ENCODE peak calls at places on chromosomes 11 and 22, in eight cellular contexts. A is AG09309, B is right atrium auricular region, U is stomach, C is brain microvascular endothelial cell, F is pancreas, K is astrocyte of the spinal cord, J is testis. R is an unnamed sample.

GRCh38 chr11:70661763-70662501 is 263.6 kb downstream of the CTTN start:
- DNase-seq in F (no peak), K (peak; percentile 14), B (no peak), A (no peak), C (no peak), J (peak; percentile 21), U (no peak), R (peak; percentile 22)

GRCh38 chr11:110199184-110199981 is 97.0 kb downstream of the RDX start:
- DNase-seq in C (no peak), J (no peak), U (no peak), K (peak; percentile 22), B (peak; percentile 38), A (no peak), F (no peak), R (no peak)

GRCh38 chr11:76918941-76919386 is 58.2 kb downstream of the ACER3 start:
- DNase-seq in K (peak; percentile 68), C (peak; percentile 23), B (no peak), U (no peak), F (no peak), A (peak; percentile 32), J (no peak), R (peak; percentile 72)

GRCh38 chr11:69459848-69460539 is 21.5 kb upstream of the LINC01488 start:
- DNase-seq in B (no peak), U (no peak), J (no peak), K (no peak), F (no peak), C (no peak), A (no peak), R (no peak)

GRCh38 chr11:131686836-131687235 is 316.4 kb downstream of the NTM start:
- DNase-seq in A (no peak), J (no peak), B (no peak), U (no peak), K (no peak), C (no peak), F (no peak), R (no peak)

GRCh38 chr22:20530368-20531153 is 23.2 kb downstream of the MED15 start:
- DNase-seq in U (no peak), J (no peak), B (no peak), F (no peak), K (peak; percentile 72), A (no peak), C (peak; percentile 82), R (peak; percentile 80)

GRCh38 chr11:43021466-43021865 is 290.3 kb upstream of the API5 start:
- DNase-seq in B (no peak), K (no peak), C (no peak), J (peak; percentile 21), U (no peak), A (no peak), F (no peak), R (no peak)

GRCh38 chr22:24302591-24302990 is 32.0 kb downstream of the SPECC1L start:
- DNase-seq in A (no peak), U (no peak), B (no peak), J (no peak), K (no peak), F (no peak), C (no peak), R (no peak)

GRCh38 chr11:17257200-17257599 is 19.3 kb upstream of the NUCB2 start:
- DNase-seq in C (peak; percentile 42), A (no peak), F (no peak), K (peak; percentile 13), U (no peak), B (no peak), J (no peak), R (peak; percentile 33)

GRCh38 chr22:23682082-23682481 is 8.7 kb upstream of the RGL4 start:
- DNase-seq in U (no peak), F (no peak), B (no peak), K (no peak), J (no peak), A (no peak), C (no peak), R (no peak)

GRCh38 chr22:38110863-38111852 is 674 bp upstream of the BAIAP2L2 start:
- DNase-seq in U (peak; percentile 68), J (no peak), F (no peak), K (no peak), A (no peak), C (no peak), B (no peak), R (peak; percentile 32)

GRCh38 chr22:30855266-30855665 is 113.3 kb downstream of the MORC2 start:
- DNase-seq in K (no peak), U (peak; percentile 7), C (no peak), B (no peak), F (no peak), J (no peak), A (no peak), R (no peak)

GRCh38 chr11:112100457-112100856 is 13.8 kb downstream of the SDHD start:
- DNase-seq in K (peak; percentile 45), A (no peak), J (no peak), U (no peak), F (no peak), B (no peak), C (peak; percentile 40), R (no peak)

GRCh38 chr11:95134491-95134890 is 44.8 kb downstream of the ENDOD1 start:
- DNase-seq in U (no peak), C (peak; percentile 63), J (peak; percentile 79), A (peak; percentile 73), B (no peak), K (peak; percentile 44), F (no peak), R (peak; percentile 65)

GRCh38 chr11:113487622-113488021 is 12.4 kb upstream of the DRD2 start:
- DNase-seq in B (no peak), U (no peak), J (no peak), F (no peak), C (no peak), K (no peak), A (no peak), R (no peak)

GRCh38 chr11:113488931-113489351 is 13.7 kb upstream of the DRD2 start:
- DNase-seq in B (no peak), C (no peak), A (no peak), F (no peak), U (no peak), K (no peak), J (no peak), R (no peak)

GRCh38 chr11:113496026-113496651 is 20.9 kb upstream of the DRD2 start:
- DNase-seq in A (no peak), J (no peak), F (no peak), C (no peak), K (no peak), B (no peak), U (no peak), R (no peak)

GRCh38 chr11:113494021-113494420 is 18.8 kb upstream of the DRD2 start:
- DNase-seq in K (no peak), U (no peak), J (no peak), C (no peak), B (no peak), F (no peak), A (no peak), R (no peak)

DNA sequence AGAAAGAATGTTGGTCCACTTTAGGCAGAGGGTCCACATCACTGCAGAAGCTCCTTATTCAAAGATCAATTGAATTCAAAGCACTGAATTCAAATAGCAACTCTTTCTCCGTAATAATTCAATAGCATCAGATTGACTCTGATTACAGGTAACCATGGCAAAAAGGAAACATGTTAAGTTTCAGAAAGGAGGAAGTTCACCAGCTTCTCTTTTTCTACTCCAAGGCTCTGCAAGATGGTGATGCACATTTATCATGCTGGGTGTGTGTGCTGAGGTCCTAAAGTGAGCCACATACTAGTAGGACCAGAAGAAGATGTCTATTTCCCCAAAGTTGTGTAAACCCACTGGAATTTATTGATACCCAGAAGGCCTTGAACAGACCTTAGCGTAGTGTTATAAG is 18.0 kb upstream of the DRD2 start:
- DNase-seq in J (no peak), F (no peak), A (no peak), K (no peak), C (no peak), B (no peak), U (no peak), R (no peak)
- TF ChIP-seq CTCF in J (no peak), F (no peak), A (no peak), K (no peak), C (no peak), B (no peak), U (no peak), R (no peak)

GRCh38 chr22:40285508-40285907 is 60.8 kb upstream of the ADSL start:
- DNase-seq in B (no peak), U (no peak), F (no peak), A (no peak), K (no peak), C (no peak), J (no peak), R (no peak)
- H3K4me3 ChIP-seq in B (no peak overlapping the region), U (no peak overlapping the region), F (no peak overlapping the region), A (no peak overlapping the region), K (no peak overlapping the region), C (no peak overlapping the region), J (no peak overlapping the region), R (no peak overlapping the region)

DNA sequence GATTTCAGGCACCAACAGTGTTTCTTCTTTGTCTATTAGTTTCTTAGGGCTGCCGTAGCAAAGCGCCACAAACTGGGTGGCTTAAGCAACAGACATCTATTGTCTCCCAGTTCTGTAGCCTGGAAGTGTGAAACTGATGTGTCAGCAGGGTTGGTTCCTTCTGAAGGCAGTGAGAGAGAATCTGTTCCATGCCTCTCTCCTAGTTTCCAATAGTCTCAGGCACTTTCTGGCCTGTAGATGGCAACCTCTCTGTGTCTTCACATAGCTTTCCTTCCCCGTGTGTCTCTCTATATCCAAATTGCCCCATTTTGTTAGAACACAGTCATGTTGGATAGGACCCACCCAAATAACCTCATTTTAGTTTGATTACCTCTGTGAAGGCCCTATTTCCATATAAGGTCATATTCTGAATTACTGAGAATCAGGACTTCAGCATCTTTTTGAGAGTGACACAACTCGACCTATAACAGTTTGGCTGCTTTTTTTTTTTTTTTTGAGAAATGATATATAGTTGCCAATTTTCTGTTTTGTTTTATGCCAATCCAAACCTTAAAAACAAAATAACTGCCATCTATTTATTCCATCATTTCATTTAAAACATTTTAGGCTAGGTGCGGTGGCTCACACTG is 108.2 kb downstream of the SLC36A4 start:
- DNase-seq in A (peak; percentile 24), K (peak; percentile 52), U (no peak), B (no peak), J (peak; percentile 57), C (peak; percentile 60), F (no peak), R (peak; percentile 53)
- TF ChIP-seq CTCF in A (peak; percentile 73), K (peak; percentile 69), U (no peak), B (peak; percentile 45), J (no peak), C (peak; percentile 76), F (no peak), R (peak; percentile 67)

GRCh38 chr22:39821008-39821407 is 72.6 kb downstream of the ENTHD1 start:
- DNase-seq in C (no peak), J (no peak), U (no peak), A (no peak), F (no peak), B (no peak), K (no peak), R (no peak)

GRCh38 chr22:39818050-39818449 is 75.5 kb downstream of the ENTHD1 start:
- DNase-seq in U (no peak), J (no peak), K (peak; percentile 59), B (no peak), F (no peak), A (no peak), C (peak; percentile 36), R (peak; percentile 66)

GRCh38 chr22:39815882-39816395 is 77.6 kb downstream of the ENTHD1 start:
- DNase-seq in A (no peak), J (no peak), U (no peak), C (no peak), F (no peak), K (no peak), B (no peak), R (peak; percentile 36)

GRCh38 chr22:39819429-39819828 is 74.1 kb downstream of the ENTHD1 start:
- DNase-seq in J (no peak), C (no peak), F (no peak), K (no peak), A (no peak), B (no peak), U (no peak), R (no peak)

GRCh38 chr22:39820266-39820665 is 73.3 kb downstream of the ENTHD1 start:
- DNase-seq in U (no peak), A (peak; percentile 3), F (no peak), B (no peak), J (no peak), C (peak; percentile 76), K (peak; percentile 79), R (peak; percentile 74)
- H3K4me3 ChIP-seq in U (no peak overlapping the region), A (no peak overlapping the region), F (no peak overlapping the region), B (no peak overlapping the region), J (no peak overlapping the region), C (no peak overlapping the region), K (no peak overlapping the region), R (no peak overlapping the region)

R was measured in AG10803.